ENCODE peak calls at places on chromosomes 6 and 20, in eight cellular contexts. J is PC-3, V is coronary artery, M is endothelial cell, I is GM06990, E is AG09319, P is mesothelial cell of epicardium, B is left ventricle myocardium inferior. H is an unnamed sample.

GRCh38 chr6:8027965-8028651 is 36.1 kb downstream of the BLOC1S5 start:
- DNase-seq in J (no peak), V (no peak), M (no peak), I (no peak), E (no peak), P (no peak), B (no peak), H (no peak)

GRCh38 chr6:166364480-166364879 is 18.3 kb downstream of the MPC1 start:
- DNase-seq in J (no peak), V (no peak), M (no peak), I (no peak), E (no peak), P (no peak), B (no peak), H (no peak)

GRCh38 chr20:9031951-9032350 is 36.9 kb upstream of the PLCB4 start:
- DNase-seq in J (no peak), V (no peak), M (no peak), I (no peak), E (peak), P (no peak), B (no peak), H (no peak)

GRCh38 chr20:19079536-19080299 is 132.7 kb upstream of the SLC24A3 start:
- DNase-seq in J (peak), V (no peak), M (no peak), I (no peak), E (no peak), P (no peak), B (no peak), H (no peak)

GRCh38 chr6:146878564-146879343 is 280.0 kb downstream of the ADGB start:
- DNase-seq in J (peak), V (no peak), M (no peak), I (no peak), E (no peak), P (no peak), B (no peak), H (no peak)

GRCh38 chr6:3379482-3380060 is 77.3 kb downstream of the SLC22A23 start:
- DNase-seq in J (peak), V (no peak), M (no peak), I (no peak), E (no peak), P (no peak), B (no peak), H (no peak)

GRCh38 chr20:22447448-22447778 is 137.0 kb downstream of the FOXA2 start:
- DNase-seq in J (peak), V (no peak), M (no peak), I (no peak), E (no peak), P (no peak), B (no peak), H (no peak)

GRCh38 chr6:45504947-45505346 is 127.2 kb upstream of the SUPT3H start:
- DNase-seq in J (peak), V (no peak), M (peak), I (no peak), E (peak), P (no peak), B (no peak), H (no peak)

GRCh38 chr20:33262658-33263065 is 20.4 kb upstream of the BPIFB1 start:
- DNase-seq in J (peak), V (no peak), M (peak), I (no peak), E (peak), P (no peak), B (no peak), H (no peak)

GRCh38 chr20:41508335-41508734 is 109.8 kb downstream of the CHD6 start:
- DNase-seq in J (no peak), V (no peak), M (peak), I (no peak), E (no peak), P (no peak), B (no peak), H (no peak)

GRCh38 chr6:142523485-142523884 is 221.7 kb downstream of the ADGRG6 start:
- DNase-seq in J (peak), V (no peak), M (no peak), I (no peak), E (peak), P (no peak), B (no peak), H (no peak)

GRCh38 chr6:84150680-84151079 is 76.8 kb downstream of the CEP162 start:
- DNase-seq in J (no peak), V (no peak), M (no peak), I (no peak), E (peak), P (no peak), B (no peak), H (no peak)

GRCh38 chr6:3214898-3215297 is 12.6 kb downstream of the TUBB2B start:
- DNase-seq in J (no peak), V (no peak), M (no peak), I (no peak), E (no peak), P (no peak), B (no peak), H (no peak)

GRCh38 chr20:45445805-45446562 is 23.6 kb upstream of the WFDC2 start:
- DNase-seq in J (peak), V (no peak), M (peak), I (no peak), E (no peak), P (no peak), B (no peak), H (peak)

GRCh38 chr6:11043961-11044711 is at the start of gene ELOVL2:
- DNase-seq in J (peak), V (no peak), M (peak), I (peak), E (no peak), P (peak), B (peak), H (peak)

GRCh38 chr20:36273414-36274247 is 32.5 kb upstream of the DLGAP4 start:
- DNase-seq in J (peak), V (no peak), M (no peak), I (no peak), E (no peak), P (no peak), B (no peak), H (peak)

GRCh38 chr6:15254074-15254975 is 8.5 kb downstream of the JARID2 start:
- DNase-seq in J (peak), V (no peak), M (no peak), I (peak), E (no peak), P (no peak), B (no peak), H (no peak)
- TF ChIP-seq CTCF in J (peak), V (no peak), M (no peak), I (peak), E (no peak), P (no peak), B (no peak), H (no peak)

DNA sequence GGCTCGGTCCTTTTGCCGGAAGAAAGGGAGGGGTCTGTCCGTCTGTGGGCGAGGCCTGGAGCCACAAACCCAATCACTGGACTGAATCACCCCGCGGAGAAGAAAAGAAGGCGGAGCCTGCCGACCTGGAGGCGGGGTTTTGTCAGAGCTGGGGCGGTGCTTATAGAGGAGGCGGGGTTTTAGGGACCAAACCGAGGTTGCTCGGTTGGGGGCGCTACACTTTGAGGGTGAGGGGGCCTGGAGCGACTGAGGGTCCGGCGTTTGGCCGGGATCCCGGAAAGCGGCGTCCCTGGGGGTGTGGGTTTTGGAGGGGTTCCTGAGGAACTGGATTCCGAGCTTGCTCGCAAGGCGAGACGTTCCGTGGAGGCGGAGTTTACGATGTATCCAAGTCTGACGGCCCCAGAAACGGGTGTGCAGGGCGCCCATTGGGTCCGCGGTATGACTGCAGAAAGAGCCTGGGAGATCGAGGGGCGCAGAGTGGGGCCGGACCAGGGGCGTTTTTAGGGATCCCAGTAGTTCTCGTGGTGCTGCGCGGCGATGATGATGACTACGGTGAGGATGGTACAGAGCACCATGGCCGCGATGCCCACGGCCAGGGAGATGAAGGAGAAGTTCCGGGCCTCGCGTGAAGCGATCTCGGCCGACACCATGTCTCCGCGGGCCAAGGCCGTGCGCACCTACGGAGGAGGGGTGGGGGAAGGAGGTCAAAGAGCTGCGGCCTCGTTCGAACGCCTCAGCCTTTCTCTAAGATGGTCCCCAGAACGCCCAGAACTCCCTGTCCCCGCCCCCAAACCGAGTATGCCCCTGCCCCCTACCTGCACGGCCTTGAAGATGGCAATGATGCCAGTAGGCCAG is 2.8 kb downstream of the PRRT1 start:
- DNase-seq in J (no peak), V (no peak), M (peak), I (no peak), E (no peak), P (no peak), B (no peak), H (no peak)
- TF ChIP-seq CTCF in J (no peak), V (no peak), M (no peak), I (peak), E (no peak), P (no peak), B (no peak), H (no peak)

GRCh38 chr20:1734269-1734858 is 76.8 kb upstream of the SIRPG start:
- DNase-seq in J (peak), V (no peak), M (no peak), I (peak), E (no peak), P (no peak), B (no peak), H (peak)
- TF ChIP-seq CTCF in J (peak), V (no peak), M (no peak), I (peak), E (no peak), P (no peak), B (peak), H (peak)

GRCh38 chr6:48994811-48995210 is 468.2 kb downstream of the MMUT start:
- DNase-seq in J (peak), V (no peak), M (no peak), I (no peak), E (no peak), P (no peak), B (no peak), H (no peak)
- TF ChIP-seq CTCF in J (peak), V (no peak), M (no peak), I (no peak), E (no peak), P (no peak), B (no peak), H (no peak)

H was measured in GM20000.